ENCODE peak calls at places on chromosomes 7 and 10, in ten cellular contexts. I is heart left ventricle, K is uterus, G is H54, R is thyroid gland, L is IMR-90, X is stomach, J is spleen, Q is A549, D is lower leg skin. V is an unnamed sample.

GRCh38 chr10:5461914-5462840 is 37.2 kb downstream of the CALML5 start:
- DNase-seq in L (peak), J (no peak), I (no peak), D (no peak), G (no peak), Q (no peak), X (no peak), K (no peak), R (peak), V (no peak)

GRCh38 chr7:16430133-16430532 is 8.8 kb upstream of the CRPPA start:
- DNase-seq in J (no peak), G (no peak), X (no peak), R (no peak), K (no peak), Q (no peak), D (no peak), I (no peak), L (peak), V (no peak)

GRCh38 chr10:78687616-78688015 is 381.1 kb upstream of the ZMIZ1 start:
- DNase-seq in L (peak), Q (no peak), G (no peak), D (no peak), R (no peak), X (no peak), J (no peak), K (no peak), I (no peak), V (no peak)

GRCh38 chr7:119711104-119711503 is 561.9 kb upstream of the KCND2 start:
- DNase-seq in D (no peak), R (no peak), K (no peak), J (no peak), X (no peak), I (no peak), L (no peak), G (no peak), Q (no peak), V (no peak)

GRCh38 chr10:26557641-26558014 is 119.5 kb downstream of the APBB1IP start:
- DNase-seq in D (no peak), K (no peak), R (no peak), Q (no peak), I (no peak), L (no peak), G (no peak), X (no peak), J (no peak), V (no peak)

GRCh38 chr7:17090751-17091150 is 207.7 kb upstream of the AHR start:
- DNase-seq in D (no peak), I (no peak), X (no peak), R (no peak), J (no peak), G (peak), K (no peak), Q (no peak), L (peak), V (no peak)

GRCh38 chr10:15624405-15625191 is 95.1 kb downstream of the ITGA8 start:
- DNase-seq in Q (no peak), D (no peak), J (no peak), L (no peak), G (no peak), I (no peak), R (no peak), X (no peak), K (peak), V (no peak)

GRCh38 chr7:107119376-107120100 is 49.3 kb upstream of the HBP1 start:
- DNase-seq in I (no peak), J (no peak), R (no peak), K (no peak), X (no peak), Q (no peak), D (no peak), L (no peak), G (no peak), V (no peak)

GRCh38 chr7:30851651-30852359 is 59.8 kb upstream of the AQP1 start:
- DNase-seq in I (no peak), G (no peak), Q (no peak), K (no peak), X (no peak), D (no peak), L (no peak), J (no peak), R (no peak), V (no peak)

GRCh38 chr7:118059209-118059608 is 124.8 kb upstream of the LSM8 start:
- DNase-seq in J (no peak), D (no peak), X (no peak), I (no peak), R (no peak), Q (no peak), L (peak), K (no peak), G (no peak), V (no peak)

GRCh38 chr10:103832806-103833205 is 22.6 kb downstream of the SH3PXD2A start:
- DNase-seq in K (no peak), Q (no peak), R (no peak), J (no peak), G (no peak), I (no peak), X (no peak), L (no peak), D (no peak), V (no peak)

DNA sequence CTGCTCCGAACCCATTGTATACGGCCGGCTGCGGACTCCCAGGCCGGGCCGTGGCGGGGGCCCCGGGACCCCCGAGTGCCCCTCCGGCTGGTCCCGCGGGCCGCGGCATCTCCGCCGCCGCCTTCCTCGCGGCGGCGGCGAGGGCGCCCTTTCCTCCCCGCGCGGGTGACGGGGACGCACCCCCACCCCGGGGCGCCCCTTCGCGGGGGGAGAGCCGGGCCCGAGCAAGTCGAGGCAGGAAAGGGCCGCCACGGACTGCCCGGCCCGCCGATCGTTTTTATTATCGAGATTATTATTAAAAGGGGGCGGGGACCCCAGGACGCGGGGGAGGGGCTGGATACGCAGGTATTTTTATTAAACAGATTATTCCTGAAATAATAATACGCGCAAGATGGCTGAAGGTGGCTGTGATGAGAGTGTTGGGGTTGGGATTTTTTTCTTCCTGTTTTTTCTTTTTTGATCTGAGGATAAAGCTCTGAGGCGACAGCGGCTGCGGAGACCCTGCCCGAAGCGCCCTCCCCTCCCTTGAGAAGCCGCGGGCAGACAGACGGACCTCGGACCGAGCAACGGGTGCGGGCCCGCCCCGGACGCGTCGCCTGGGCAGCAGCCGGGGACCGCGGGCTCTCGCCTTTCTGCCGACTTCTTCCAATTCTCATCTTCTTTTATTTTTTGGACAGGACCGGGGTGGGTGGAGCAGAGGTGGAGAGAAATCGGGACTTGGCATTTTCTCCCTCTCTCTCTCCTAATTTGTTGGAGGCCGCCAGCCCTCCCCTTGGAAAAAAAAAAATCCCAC is 1.5 kb upstream of the TRIM8 start:
- DNase-seq in X (peak), K (peak), R (peak), D (peak), J (peak), L (peak), Q (no peak), G (no peak), I (peak), V (peak)
- TF ChIP-seq POLR2A in X (no peak), K (peak), R (peak), D (no peak), J (no peak), L (peak), Q (no peak), G (no peak), I (peak), V (peak)

GRCh38 chr10:70176441-70176840 is 6.1 kb upstream of the SAR1A start:
- DNase-seq in J (no peak), I (no peak), Q (no peak), G (no peak), L (peak), R (no peak), K (no peak), D (no peak), X (no peak), V (no peak)

GRCh38 chr10:70178139-70178725 is 7.9 kb upstream of the SAR1A start:
- DNase-seq in J (no peak), X (no peak), Q (no peak), K (no peak), I (no peak), L (no peak), D (no peak), R (no peak), G (no peak), V (no peak)

GRCh38 chr10:70175516-70175915 is 5.2 kb upstream of the SAR1A start:
- DNase-seq in D (no peak), L (no peak), G (no peak), I (no peak), K (no peak), X (no peak), Q (no peak), J (no peak), R (no peak), V (no peak)

GRCh38 chr10:70169661-70170364 is 501 bp downstream of the SAR1A start:
- DNase-seq in Q (no peak), X (peak), G (peak), K (no peak), J (no peak), D (no peak), L (no peak), R (no peak), I (no peak), V (no peak)

GRCh38 chr10:70174058-70174741 is 3.9 kb upstream of the SAR1A start:
- DNase-seq in I (peak), K (no peak), J (no peak), X (no peak), G (peak), D (no peak), L (no peak), Q (no peak), R (no peak), V (no peak)
- TF ChIP-seq POLR2A in I (no peak), K (no peak), J (no peak), X (no peak), G (no peak), D (no peak), L (no peak), Q (no peak), R (no peak), V (no peak)

GRCh38 chr7:129827467-129827990 is 125.2 kb downstream of the UBE2H start:
- DNase-seq in K (no peak), R (no peak), G (no peak), X (no peak), L (no peak), J (no peak), I (no peak), D (peak), Q (no peak), V (no peak)

GRCh38 chr7:129824291-129825004 is 128.3 kb downstream of the UBE2H start:
- DNase-seq in R (no peak), I (no peak), Q (no peak), X (no peak), D (peak), L (no peak), G (no peak), K (no peak), J (peak), V (no peak)

GRCh38 chr7:129828078-129828762 is 124.5 kb downstream of the UBE2H start:
- DNase-seq in I (no peak), D (peak), K (no peak), J (no peak), Q (no peak), X (no peak), L (no peak), R (no peak), G (no peak), V (no peak)

GRCh38 chr7:129825005-129825553 is 127.7 kb downstream of the UBE2H start:
- DNase-seq in Q (peak), D (peak), R (peak), J (peak), X (no peak), K (peak), L (no peak), G (peak), I (peak), V (peak)

DNA sequence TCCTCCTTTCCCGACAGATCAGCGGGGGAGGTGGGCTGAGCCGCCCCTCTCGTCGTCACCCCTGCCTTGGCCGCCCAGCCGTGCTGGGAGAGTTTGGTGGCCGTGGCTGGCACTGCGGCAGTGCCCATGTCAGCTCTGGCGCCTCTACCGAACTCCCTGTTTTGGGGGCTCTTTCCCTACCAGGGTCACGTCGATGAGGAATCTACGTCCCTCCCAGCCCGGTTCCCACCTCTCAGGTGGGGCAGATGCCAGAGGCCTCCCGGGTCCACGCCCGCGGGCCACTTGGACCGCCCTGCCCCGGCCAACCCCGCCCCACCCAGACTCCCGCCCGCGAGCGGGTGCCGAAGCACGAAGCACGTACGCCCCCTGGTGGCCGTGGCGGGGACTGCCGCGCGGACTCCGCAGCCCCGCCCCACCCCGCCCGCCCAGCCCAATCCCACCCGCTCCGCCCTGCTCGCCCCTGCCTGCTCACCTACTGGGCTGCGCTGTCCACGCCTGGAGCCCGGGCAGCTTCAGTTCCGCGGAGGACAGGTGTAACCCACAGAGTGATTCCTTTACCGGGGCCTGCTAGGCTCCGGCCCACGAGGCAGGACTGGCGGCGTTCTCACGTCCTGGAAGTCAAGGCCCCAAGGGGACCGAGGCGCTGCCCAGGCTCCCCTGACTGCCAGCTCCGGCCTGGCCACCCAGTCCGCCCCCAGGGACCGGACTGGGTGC is 127.0 kb downstream of the UBE2H start:
- DNase-seq in Q (peak), R (peak), X (peak), D (peak), K (peak), G (peak), J (peak), I (peak), L (peak), V (peak)
- TF ChIP-seq POLR2A in Q (peak), R (no peak), X (no peak), D (no peak), K (peak), G (peak), J (no peak), I (peak), L (no peak), V (no peak)

GRCh38 chr7:155644971-155645509 is 579 bp downstream of the RBM33 start:
- DNase-seq in Q (peak), I (peak), L (no peak), J (peak), D (no peak), R (peak), G (no peak), K (peak), X (peak), V (peak)
- TF ChIP-seq POLR2A in Q (no peak), I (no peak), L (no peak), J (no peak), D (no peak), R (no peak), G (peak), K (no peak), X (no peak), V (no peak)

DNA sequence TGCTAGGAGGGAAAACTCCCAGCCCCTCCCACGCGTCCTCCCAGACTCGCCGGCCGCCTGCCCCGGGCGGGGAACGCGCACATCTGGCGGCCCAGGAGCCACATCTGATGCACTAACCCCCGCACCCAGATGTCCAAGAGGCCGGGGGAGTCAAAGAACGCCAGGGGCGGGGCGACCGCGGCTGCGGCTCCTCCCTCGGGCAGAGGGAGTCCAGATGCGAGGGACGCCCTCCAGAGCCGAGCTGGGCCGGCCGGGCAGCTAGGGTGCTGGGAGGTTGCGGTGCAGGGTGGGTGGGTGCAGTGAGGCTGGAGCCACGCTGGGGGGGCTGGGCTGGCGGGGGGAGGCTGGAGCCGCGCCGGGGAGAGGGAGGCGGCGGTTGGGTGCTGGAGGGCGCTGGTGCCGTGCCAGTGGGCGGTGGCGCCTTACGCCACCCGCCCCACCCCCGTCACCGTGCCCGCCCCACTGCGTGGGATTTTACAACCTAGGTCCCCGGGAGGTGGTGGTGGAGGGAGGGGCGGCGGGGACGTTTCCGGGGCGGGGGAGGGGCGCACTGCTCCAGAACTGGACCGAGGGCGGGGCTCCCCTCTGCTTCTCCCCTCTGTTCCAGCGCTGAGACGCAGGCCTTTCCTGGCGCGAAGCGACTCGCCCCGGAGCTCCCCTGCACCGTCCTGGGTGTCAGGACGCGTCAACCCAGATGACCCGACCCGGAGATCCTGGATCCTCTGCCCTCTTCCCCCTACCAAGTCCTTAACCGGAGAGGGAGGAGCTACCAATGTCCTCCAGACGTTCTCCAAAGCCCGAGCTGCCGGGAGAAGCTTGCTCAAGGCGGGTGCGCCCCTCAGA is 109.1 kb downstream of the REEP3 start:
- DNase-seq in I (peak), R (peak), L (peak), J (peak), Q (peak), X (peak), G (peak), K (peak), D (peak), V (peak)
- TF ChIP-seq POLR2A in I (peak), R (peak), L (peak), J (peak), Q (peak), X (peak), G (peak), K (peak), D (no peak), V (peak)

V was measured in prostate gland.